ENCODE peak calls at places on chromosomes 13 and 19, in six cellular contexts. O, P, G, M, L and J are unnamed samples.

GRCh38 chr19:38089440-38089839 is 134.6 kb downstream of the DPF1 start:
- DNase-seq in P (no peak), G (no peak), M (no peak), O (no peak), L (no peak), J (no peak)

GRCh38 chr19:35716735-35716984 is 1.1 kb upstream of the KMT2B start:
- DNase-seq in L (no peak), P (no peak), O (no peak), M (no peak), G (no peak), J (no peak)

GRCh38 chr13:40539954-40540706 is 126.3 kb downstream of the FOXO1 start:
- DNase-seq in O (peak; percentile 25), G (no peak), M (peak; percentile 96), P (no peak), L (no peak), J (no peak)

GRCh38 chr13:50948576-50948975 is 39.0 kb downstream of the RNASEH2B start:
- DNase-seq in O (no peak), M (no peak), L (no peak), G (no peak), P (no peak), J (no peak)

GRCh38 chr13:97125810-97126738 is 96.1 kb upstream of the MBNL2 start:
- DNase-seq in P (no peak), O (no peak), M (no peak), L (peak; percentile 57), G (no peak), J (peak; percentile 27)

GRCh38 chr13:36362251-36362650 is 16.1 kb upstream of the SPART start:
- DNase-seq in L (no peak), O (no peak), P (no peak), G (no peak), M (no peak), J (no peak)

GRCh38 chr19:13428352-13428751 is 77.9 kb downstream of the CACNA1A start:
- DNase-seq in P (no peak), M (no peak), L (no peak), O (no peak), G (peak; percentile 32), J (no peak)

GRCh38 chr13:80237646-80238045 is 103.3 kb downstream of the SPRY2 start:
- DNase-seq in L (no peak), M (no peak), O (no peak), G (no peak), P (no peak), J (no peak)

GRCh38 chr13:84823528-84823927 is 941.3 kb upstream of the SLITRK1 start:
- DNase-seq in M (no peak), P (no peak), G (no peak), O (no peak), L (no peak), J (no peak)

GRCh38 chr19:40464059-40465024 is 1.2 kb downstream of the BLVRB start:
- DNase-seq in G (peak; percentile 83), L (no peak), P (no peak), M (peak; percentile 81), O (no peak), J (no peak)
- TF ChIP-seq POLR2AphosphoS5 in G (peak; percentile 98), L (no peak), P (no peak), M (no peak), O (no peak), J (no peak)

GRCh38 chr13:85900521-85900920 is 101.3 kb upstream of the SLITRK6 start:
- DNase-seq in O (no peak), G (no peak), L (no peak), P (no peak), M (no peak), J (no peak)

GRCh38 chr13:85896516-85897450 is 97.6 kb upstream of the SLITRK6 start:
- DNase-seq in M (no peak), P (no peak), G (no peak), O (no peak), L (no peak), J (no peak)
- TF ChIP-seq TAF1 in M (no peak), P (no peak), G (no peak), O (no peak), L (no peak), J (no peak)

DNA sequence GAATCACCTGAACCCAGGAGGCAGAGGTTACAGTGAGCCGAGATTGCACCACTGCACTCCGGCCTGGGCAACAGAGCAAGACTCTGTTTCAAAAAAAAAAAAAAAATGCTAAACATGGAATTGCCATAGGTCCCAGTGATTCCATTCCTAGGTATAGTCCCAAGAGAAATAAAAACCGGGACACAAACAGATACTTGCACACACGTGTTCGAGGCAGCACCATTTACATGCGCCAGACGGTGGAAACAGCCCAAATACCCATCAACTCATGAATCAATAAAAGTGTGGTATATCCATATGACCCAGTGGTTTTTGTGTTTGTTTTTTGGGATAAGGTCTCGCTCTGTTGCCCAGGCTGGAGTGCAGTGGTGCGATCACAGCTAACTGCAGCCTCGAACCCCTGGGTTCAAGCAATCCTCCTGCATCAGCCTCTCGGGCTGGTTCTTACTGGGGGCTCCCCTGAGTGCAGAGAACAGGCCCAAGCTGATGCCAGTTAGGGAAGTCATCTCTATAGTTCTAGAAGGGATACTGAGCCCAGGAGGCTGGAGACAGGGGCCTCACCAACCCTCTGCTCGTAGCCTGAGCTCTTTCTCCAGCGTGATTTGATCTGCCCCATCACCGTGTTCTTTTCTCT is 8.5 kb downstream of the KLF2 start:
- DNase-seq in P (no peak), O (no peak), L (no peak), M (no peak), G (no peak), J (no peak)
- TF ChIP-seq POLR2A in P (no peak), O (no peak), L (no peak), M (no peak), G (no peak), J (no peak)

DNA sequence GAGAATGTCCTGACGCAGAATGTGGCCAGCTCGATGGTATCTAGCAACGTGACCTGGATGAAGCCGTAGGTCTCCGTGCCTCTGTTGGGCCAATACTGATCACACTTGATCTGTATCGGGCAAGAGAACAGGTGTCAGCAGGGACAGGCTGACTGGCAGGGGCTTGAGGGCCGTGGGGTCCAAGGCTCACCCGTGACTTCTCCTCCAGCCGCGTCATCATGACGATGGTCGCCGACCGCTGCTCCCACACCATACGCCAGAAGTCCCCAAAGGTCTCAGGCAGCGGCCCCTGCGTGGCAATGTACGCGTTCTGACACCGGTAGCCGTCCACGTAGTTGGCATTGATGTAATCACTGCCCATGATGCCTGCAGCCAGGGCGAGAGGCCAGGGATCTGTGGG is 126.2 kb downstream of the PTPRS start:
- DNase-seq in P (no peak), M (no peak), O (no peak), L (no peak), G (no peak), J (no peak)
- TF ChIP-seq POLR2AphosphoS5 in P (no peak), M (no peak), O (no peak), L (no peak), G (no peak), J (no peak)

DNA sequence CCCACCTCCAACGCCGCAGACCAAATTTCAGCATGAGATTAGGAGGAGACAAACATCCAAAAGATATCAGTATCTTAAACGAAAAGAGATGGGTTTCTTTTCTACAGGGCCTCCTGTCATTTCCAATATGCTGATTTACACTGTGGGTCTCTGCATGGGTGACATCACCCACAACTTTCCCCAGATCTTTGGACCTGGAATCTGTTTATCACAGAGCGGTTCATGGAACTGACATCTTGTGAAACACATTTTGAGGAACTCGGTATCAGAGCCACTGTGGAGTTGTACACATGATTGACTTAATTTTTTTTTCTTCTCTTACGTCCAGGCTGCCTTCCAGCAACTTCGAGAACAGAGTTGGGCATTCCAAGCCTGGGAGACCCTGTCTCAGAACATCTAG is 80.3 kb upstream of the SERP2 start:
- DNase-seq in P (no peak), L (no peak), M (no peak), O (no peak), G (no peak), J (no peak)
- TF ChIP-seq TAF1 in P (no peak), L (no peak), M (no peak), O (no peak), G (no peak), J (no peak)

DNA sequence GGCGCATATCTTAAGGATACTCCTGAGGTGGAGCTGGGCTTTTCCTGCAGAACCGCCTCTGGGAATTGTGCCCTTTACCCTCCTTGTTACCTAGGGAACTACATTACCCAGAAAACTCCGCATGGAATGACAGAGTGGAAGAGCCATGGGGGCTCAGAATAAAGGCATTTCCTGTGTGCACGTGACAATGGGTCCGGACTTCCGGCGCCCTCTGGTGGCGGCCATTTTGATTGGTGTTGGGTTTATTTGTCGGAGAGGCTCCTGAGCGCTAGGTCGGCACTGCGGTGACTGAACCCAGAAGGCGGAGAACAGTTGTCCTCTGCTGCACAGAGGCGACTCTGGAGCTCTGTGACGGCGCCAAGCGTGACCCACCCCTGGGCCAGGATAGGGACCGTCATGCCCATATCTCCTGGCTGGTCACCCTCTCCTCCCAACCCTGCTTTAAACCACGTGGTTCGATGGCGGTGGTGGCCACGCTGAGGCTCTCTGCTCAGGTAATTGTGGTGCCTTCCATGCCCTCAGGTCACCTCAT is at the start of gene ZNF587B:
- DNase-seq in M (peak; percentile 47), L (no peak), P (no peak), G (peak; percentile 27), O (peak; percentile 77), J (no peak)
- TF ChIP-seq POLR2A in M (no peak), L (no peak), P (no peak), G (no peak), O (peak; percentile 95), J (no peak)